ENCODE peak calls at places on chromosomes 1 and 21, in eight cellular contexts. One of them, this sample, is unnamed.

GRCh38 chr1:39973503-39974135 is 18.7 kb downstream of the MFSD2A start:
- DNase-seq in left ventricle myocardium inferior: peak; percentile 64
- DNase-seq in tibial artery: peak; percentile 78
- DNase-seq in right atrium auricular region: peak; percentile 77
- DNase-seq in endothelial cell of umbilical vein: peak; percentile 63
- DNase-seq in prostate gland: peak; percentile 76
- DNase-seq in CD8-positive, alpha-beta memory T cell: peak; percentile 56
- DNase-seq in pancreas: peak; percentile 53
- DNase-seq in this sample: peak; percentile 92

GRCh38 chr1:214270097-214270635 is 10.8 kb upstream of the SMYD2 start:
- DNase-seq in pancreas: no peak
- DNase-seq in tibial artery: no peak
- DNase-seq in right atrium auricular region: no peak
- DNase-seq in prostate gland: no peak
- DNase-seq in left ventricle myocardium inferior: no peak
- DNase-seq in endothelial cell of umbilical vein: no peak
- DNase-seq in CD8-positive, alpha-beta memory T cell: no peak
- DNase-seq in this sample: no peak

GRCh38 chr1:7644906-7645750 is 126.0 kb upstream of the VAMP3 start:
- DNase-seq in prostate gland: no peak
- DNase-seq in CD8-positive, alpha-beta memory T cell: no peak
- DNase-seq in left ventricle myocardium inferior: peak; percentile 67
- DNase-seq in tibial artery: no peak
- DNase-seq in right atrium auricular region: no peak
- DNase-seq in pancreas: peak; percentile 44
- DNase-seq in endothelial cell of umbilical vein: peak; percentile 45
- DNase-seq in this sample: peak; percentile 83

GRCh38 chr1:50108497-50109073 is at the start of gene ELAVL4:
- DNase-seq in left ventricle myocardium inferior: no peak
- DNase-seq in pancreas: peak; percentile 4
- DNase-seq in tibial artery: no peak
- DNase-seq in CD8-positive, alpha-beta memory T cell: no peak
- DNase-seq in right atrium auricular region: no peak
- DNase-seq in endothelial cell of umbilical vein: no peak
- DNase-seq in prostate gland: no peak
- DNase-seq in this sample: no peak

GRCh38 chr1:5990913-5991783 is 1.1 kb downstream of the NPHP4 start:
- DNase-seq in tibial artery: no peak
- DNase-seq in left ventricle myocardium inferior: no peak
- DNase-seq in CD8-positive, alpha-beta memory T cell: peak; percentile 37
- DNase-seq in right atrium auricular region: no peak
- DNase-seq in prostate gland: no peak
- DNase-seq in endothelial cell of umbilical vein: peak; percentile 33
- DNase-seq in pancreas: peak; percentile 40
- DNase-seq in this sample: peak; percentile 88

GRCh38 chr1:225156254-225156653 is 226.8 kb downstream of the DNAH14 start:
- DNase-seq in left ventricle myocardium inferior: no peak
- DNase-seq in prostate gland: no peak
- DNase-seq in tibial artery: no peak
- DNase-seq in pancreas: no peak
- DNase-seq in CD8-positive, alpha-beta memory T cell: no peak
- DNase-seq in endothelial cell of umbilical vein: peak; percentile 49
- DNase-seq in right atrium auricular region: no peak
- DNase-seq in this sample: no peak

GRCh38 chr1:59769412-59770095 is 45.2 kb upstream of the HOOK1 start:
- DNase-seq in pancreas: no peak
- DNase-seq in right atrium auricular region: no peak
- DNase-seq in endothelial cell of umbilical vein: no peak
- DNase-seq in CD8-positive, alpha-beta memory T cell: no peak
- DNase-seq in prostate gland: no peak
- DNase-seq in tibial artery: no peak
- DNase-seq in left ventricle myocardium inferior: no peak
- DNase-seq in this sample: no peak

GRCh38 chr1:71916894-71917293 is 365.4 kb downstream of the NEGR1 start:
- DNase-seq in CD8-positive, alpha-beta memory T cell: no peak
- DNase-seq in tibial artery: no peak
- DNase-seq in pancreas: no peak
- DNase-seq in endothelial cell of umbilical vein: no peak
- DNase-seq in right atrium auricular region: no peak
- DNase-seq in left ventricle myocardium inferior: no peak
- DNase-seq in prostate gland: no peak
- DNase-seq in this sample: no peak

GRCh38 chr1:173300249-173301044 is 93.3 kb upstream of the TNFSF4 start:
- DNase-seq in prostate gland: no peak
- DNase-seq in right atrium auricular region: no peak
- DNase-seq in endothelial cell of umbilical vein: no peak
- DNase-seq in pancreas: no peak
- DNase-seq in left ventricle myocardium inferior: no peak
- DNase-seq in tibial artery: no peak
- DNase-seq in CD8-positive, alpha-beta memory T cell: no peak
- DNase-seq in this sample: no peak

GRCh38 chr1:9296850-9297249 is 4.2 kb downstream of the SPSB1 start:
- DNase-seq in left ventricle myocardium inferior: no peak
- DNase-seq in right atrium auricular region: peak; percentile 78
- DNase-seq in endothelial cell of umbilical vein: no peak
- DNase-seq in tibial artery: peak; percentile 89
- DNase-seq in prostate gland: no peak
- DNase-seq in CD8-positive, alpha-beta memory T cell: no peak
- DNase-seq in pancreas: no peak
- DNase-seq in this sample: no peak

GRCh38 chr21:35048183-35048601 is 910 bp downstream of the RUNX1 start:
- DNase-seq in CD8-positive, alpha-beta memory T cell: no peak
- DNase-seq in left ventricle myocardium inferior: no peak
- DNase-seq in right atrium auricular region: no peak
- DNase-seq in pancreas: no peak
- DNase-seq in prostate gland: no peak
- DNase-seq in tibial artery: no peak
- DNase-seq in endothelial cell of umbilical vein: no peak
- DNase-seq in this sample: no peak

GRCh38 chr1:67843335-67843734 is 10.1 kb upstream of the GNG12 start:
- DNase-seq in endothelial cell of umbilical vein: no peak
- DNase-seq in left ventricle myocardium inferior: no peak
- DNase-seq in pancreas: no peak
- DNase-seq in prostate gland: no peak
- DNase-seq in tibial artery: no peak
- DNase-seq in CD8-positive, alpha-beta memory T cell: no peak
- DNase-seq in right atrium auricular region: no peak
- DNase-seq in this sample: no peak

GRCh38 chr1:77655431-77655974 is 27.0 kb downstream of the ZZZ3 start:
- DNase-seq in CD8-positive, alpha-beta memory T cell: no peak
- DNase-seq in prostate gland: no peak
- DNase-seq in right atrium auricular region: no peak
- DNase-seq in pancreas: peak; percentile 15
- DNase-seq in left ventricle myocardium inferior: no peak
- DNase-seq in tibial artery: no peak
- DNase-seq in endothelial cell of umbilical vein: no peak
- DNase-seq in this sample: no peak

GRCh38 chr1:1117469-1117831 is 1.6 kb upstream of the C1orf159 start:
- DNase-seq in pancreas: no peak
- DNase-seq in right atrium auricular region: no peak
- DNase-seq in left ventricle myocardium inferior: peak; percentile 13
- DNase-seq in CD8-positive, alpha-beta memory T cell: no peak
- DNase-seq in endothelial cell of umbilical vein: no peak
- DNase-seq in prostate gland: no peak
- DNase-seq in tibial artery: peak; percentile 66
- DNase-seq in this sample: no peak

GRCh38 chr1:80841261-80841660 is 959.5 kb upstream of the ADGRL2 start:
- DNase-seq in left ventricle myocardium inferior: no peak
- DNase-seq in CD8-positive, alpha-beta memory T cell: no peak
- DNase-seq in pancreas: no peak
- DNase-seq in prostate gland: no peak
- DNase-seq in right atrium auricular region: no peak
- DNase-seq in tibial artery: no peak
- DNase-seq in endothelial cell of umbilical vein: no peak
- DNase-seq in this sample: no peak

GRCh38 chr1:218804014-218804785 is 369.5 kb upstream of the LYPLAL1 start:
- DNase-seq in prostate gland: no peak
- DNase-seq in pancreas: no peak
- DNase-seq in left ventricle myocardium inferior: no peak
- DNase-seq in endothelial cell of umbilical vein: no peak
- DNase-seq in CD8-positive, alpha-beta memory T cell: no peak
- DNase-seq in right atrium auricular region: no peak
- DNase-seq in tibial artery: no peak
- DNase-seq in this sample: no peak

GRCh38 chr1:37861151-37861550 is 1.8 kb upstream of the MTF1 start:
- DNase-seq in pancreas: no peak
- DNase-seq in endothelial cell of umbilical vein: no peak
- DNase-seq in right atrium auricular region: no peak
- DNase-seq in left ventricle myocardium inferior: no peak
- DNase-seq in CD8-positive, alpha-beta memory T cell: no peak
- DNase-seq in prostate gland: no peak
- DNase-seq in tibial artery: no peak
- DNase-seq in this sample: no peak

GRCh38 chr1:112599513-112599912 is 19.4 kb downstream of the ST7L start:
- DNase-seq in prostate gland: no peak
- DNase-seq in pancreas: no peak
- DNase-seq in tibial artery: no peak
- DNase-seq in endothelial cell of umbilical vein: no peak
- DNase-seq in right atrium auricular region: no peak
- DNase-seq in left ventricle myocardium inferior: no peak
- DNase-seq in CD8-positive, alpha-beta memory T cell: no peak
- DNase-seq in this sample: no peak

GRCh38 chr1:224736619-224737352 is 120.7 kb downstream of the CNIH3 start:
- DNase-seq in endothelial cell of umbilical vein: no peak
- DNase-seq in prostate gland: no peak
- DNase-seq in left ventricle myocardium inferior: peak; percentile 28
- DNase-seq in tibial artery: no peak
- DNase-seq in right atrium auricular region: peak; percentile 66
- DNase-seq in CD8-positive, alpha-beta memory T cell: no peak
- DNase-seq in pancreas: no peak
- DNase-seq in this sample: no peak

DNA sequence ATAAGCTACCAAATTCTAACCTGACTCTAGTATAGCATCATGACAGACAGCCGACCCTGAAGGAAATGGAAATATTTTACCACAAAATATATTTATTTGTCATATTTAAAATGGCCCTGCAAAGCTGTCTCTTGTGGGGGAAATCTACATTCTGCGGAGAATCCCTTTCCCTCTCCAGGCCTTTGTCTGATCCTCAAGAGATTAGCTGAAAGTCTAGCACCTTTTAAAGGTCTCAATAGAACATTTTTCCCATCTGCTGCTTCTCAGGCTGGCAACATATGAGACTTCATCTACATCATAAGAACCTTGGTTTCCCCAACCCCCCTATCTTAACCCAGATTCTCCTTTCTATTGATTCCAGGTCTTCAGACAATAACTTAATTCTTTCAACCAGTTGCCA is 1.7 kb upstream of the OR11L1 start:
- DNase-seq in left ventricle myocardium inferior: no peak
- DNase-seq in tibial artery: no peak
- DNase-seq in CD8-positive, alpha-beta memory T cell: no peak
- DNase-seq in right atrium auricular region: no peak
- DNase-seq in endothelial cell of umbilical vein: no peak
- DNase-seq in pancreas: no peak
- DNase-seq in prostate gland: no peak
- DNase-seq in this sample: no peak
- H3K9me3 ChIP-seq in left ventricle myocardium inferior: no peaks in the 10 kb centered on the region
- H3K9me3 ChIP-seq in tibial artery: no peaks in the 10 kb centered on the region
- H3K9me3 ChIP-seq in CD8-positive, alpha-beta memory T cell: no peaks in the 10 kb centered on the region
- H3K9me3 ChIP-seq in right atrium auricular region: no peaks in the 10 kb centered on the region
- H3K9me3 ChIP-seq in endothelial cell of umbilical vein: peaks cover 2% of the 10 kb centered on the region
- H3K9me3 ChIP-seq in pancreas: no peaks in the 10 kb centered on the region
- H3K9me3 ChIP-seq in prostate gland: no peaks in the 10 kb centered on the region
- H3K9me3 ChIP-seq in this sample: no peaks in the 10 kb centered on the region

DNA sequence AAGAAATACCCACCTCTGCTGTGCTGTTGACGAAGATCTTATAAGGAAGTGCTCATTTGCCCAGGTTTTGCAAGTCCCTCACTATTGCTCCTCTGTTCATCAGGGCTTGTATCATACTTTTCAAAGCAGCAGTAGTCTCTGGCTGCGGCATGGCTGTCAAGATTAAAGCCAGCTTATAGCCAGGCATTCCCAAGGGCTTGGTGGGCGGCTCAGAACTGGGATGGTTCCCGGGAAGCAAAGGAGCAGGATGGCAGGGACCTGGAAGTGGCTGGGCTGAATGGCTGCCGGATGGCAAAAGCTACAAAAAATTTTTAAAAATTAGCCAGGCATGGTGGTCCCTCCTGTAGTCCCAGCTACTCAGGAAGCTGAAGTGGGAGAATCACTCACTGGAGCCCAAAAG is 16.7 kb upstream of the SH3BGRL3 start:
- DNase-seq in pancreas: no peak
- DNase-seq in endothelial cell of umbilical vein: no peak
- DNase-seq in prostate gland: no peak
- DNase-seq in tibial artery: no peak
- DNase-seq in CD8-positive, alpha-beta memory T cell: no peak
- DNase-seq in right atrium auricular region: no peak
- DNase-seq in left ventricle myocardium inferior: no peak
- DNase-seq in this sample: no peak
- H3K9me3 ChIP-seq in pancreas: no peaks in the 10 kb centered on the region
- H3K9me3 ChIP-seq in endothelial cell of umbilical vein: no peaks in the 10 kb centered on the region
- H3K9me3 ChIP-seq in prostate gland: no peaks in the 10 kb centered on the region
- H3K9me3 ChIP-seq in tibial artery: no peaks in the 10 kb centered on the region
- H3K9me3 ChIP-seq in CD8-positive, alpha-beta memory T cell: no peaks in the 10 kb centered on the region
- H3K9me3 ChIP-seq in right atrium auricular region: no peaks in the 10 kb centered on the region
- H3K9me3 ChIP-seq in left ventricle myocardium inferior: no peaks in the 10 kb centered on the region
- H3K9me3 ChIP-seq in this sample: no peaks in the 10 kb centered on the region

DNA sequence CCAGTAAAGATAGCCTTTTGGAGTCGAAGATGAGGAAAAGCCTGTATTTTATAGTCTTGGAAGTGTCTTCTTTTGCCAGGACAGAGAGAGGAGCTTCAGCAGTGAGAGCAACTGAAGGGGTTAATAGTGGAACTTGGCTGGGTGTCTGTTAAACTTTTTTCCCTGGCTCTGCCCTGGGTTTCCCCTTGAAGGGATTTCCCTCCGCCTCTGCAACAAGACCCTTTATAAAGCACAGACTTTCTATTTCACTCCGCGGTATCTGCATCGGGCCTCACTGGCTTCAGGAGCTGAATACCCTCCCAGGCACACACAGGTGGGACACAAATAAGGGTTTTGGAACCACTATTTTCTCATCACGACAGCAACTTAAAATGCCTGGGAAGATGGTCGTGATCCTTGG is at the start of gene VCAM1:
- DNase-seq in CD8-positive, alpha-beta memory T cell: no peak
- DNase-seq in endothelial cell of umbilical vein: peak; percentile 42
- DNase-seq in left ventricle myocardium inferior: no peak
- DNase-seq in prostate gland: no peak
- DNase-seq in tibial artery: no peak
- DNase-seq in right atrium auricular region: no peak
- DNase-seq in pancreas: no peak
- DNase-seq in this sample: no peak
- H3K9me3 ChIP-seq in CD8-positive, alpha-beta memory T cell: no peaks in the 10 kb centered on the region
- H3K9me3 ChIP-seq in endothelial cell of umbilical vein: no peaks in the 10 kb centered on the region
- H3K9me3 ChIP-seq in left ventricle myocardium inferior: no peaks in the 10 kb centered on the region
- H3K9me3 ChIP-seq in prostate gland: no peaks in the 10 kb centered on the region
- H3K9me3 ChIP-seq in tibial artery: no peaks in the 10 kb centered on the region
- H3K9me3 ChIP-seq in right atrium auricular region: no peaks in the 10 kb centered on the region
- H3K9me3 ChIP-seq in pancreas: no peaks in the 10 kb centered on the region
- H3K9me3 ChIP-seq in this sample: no peaks in the 10 kb centered on the region

DNA sequence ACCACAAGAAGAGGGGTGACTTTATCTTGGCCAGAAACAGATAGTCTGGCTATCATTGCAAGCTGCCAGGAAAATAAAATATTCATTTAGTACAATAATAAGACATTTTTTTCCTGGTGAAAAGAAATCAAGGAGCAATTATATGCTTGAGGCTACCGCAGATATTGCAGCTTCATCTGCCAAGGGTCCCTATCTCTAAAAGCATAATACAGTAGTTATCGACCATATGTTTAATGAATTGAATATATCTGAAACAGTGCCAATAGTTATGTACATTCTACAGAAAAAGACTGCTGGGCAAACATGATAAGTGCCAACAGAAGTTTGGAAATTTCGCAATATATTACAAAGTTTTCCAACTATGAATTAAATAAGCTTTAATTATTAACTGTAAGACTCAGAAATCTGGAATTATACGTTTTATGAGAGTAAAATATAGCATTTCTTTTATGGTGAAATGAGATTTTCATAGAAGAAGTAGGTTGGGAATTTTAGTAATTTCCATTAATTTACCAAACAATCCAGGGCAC is 561.1 kb upstream of the ZP4 start:
- DNase-seq in tibial artery: no peak
- DNase-seq in left ventricle myocardium inferior: no peak
- DNase-seq in prostate gland: no peak
- DNase-seq in right atrium auricular region: no peak
- DNase-seq in CD8-positive, alpha-beta memory T cell: no peak
- DNase-seq in pancreas: no peak
- DNase-seq in endothelial cell of umbilical vein: no peak
- DNase-seq in this sample: no peak
- H3K9me3 ChIP-seq in tibial artery: no peaks in the 10 kb centered on the region
- H3K9me3 ChIP-seq in left ventricle myocardium inferior: no peaks in the 10 kb centered on the region
- H3K9me3 ChIP-seq in prostate gland: no peaks in the 10 kb centered on the region
- H3K9me3 ChIP-seq in right atrium auricular region: no peaks in the 10 kb centered on the region
- H3K9me3 ChIP-seq in CD8-positive, alpha-beta memory T cell: no peaks in the 10 kb centered on the region
- H3K9me3 ChIP-seq in pancreas: no peaks in the 10 kb centered on the region
- H3K9me3 ChIP-seq in endothelial cell of umbilical vein: no peaks in the 10 kb centered on the region
- H3K9me3 ChIP-seq in this sample: no peaks in the 10 kb centered on the region